ENCODE peak calls at places on chromosomes 13 and 19, in seven cellular contexts. B is GM12864; D is nephron progenitor cell; T is breast epithelium; N is gastrocnemius medialis; J is RWPE1; A is CD8-positive, alpha-beta T cell. Z is an unnamed sample.

GRCh38 chr19:39057615-39058014 is 25.3 kb upstream of the FBXO27 start:
- DNase-seq in J (no peak), B (no peak), N (no peak), A (no peak), D (no peak), T (no peak), Z (no peak)

GRCh38 chr13:74246398-74246975 is 112.3 kb upstream of the KLF12 start:
- DNase-seq in T (no peak), A (peak; percentile 18), B (no peak), D (no peak), N (no peak), J (no peak), Z (no peak)

GRCh38 chr13:25213716-25214115 is 41.6 kb upstream of the AMER2 start:
- DNase-seq in N (no peak), T (peak; percentile 18), D (no peak), J (peak; percentile 70), B (no peak), A (no peak), Z (no peak)

GRCh38 chr13:27006519-27007161 is 165.0 kb downstream of the USP12 start:
- DNase-seq in N (no peak), B (no peak), D (no peak), A (no peak), J (no peak), T (no peak), Z (no peak)

GRCh38 chr19:11279505-11280236 is 16.3 kb upstream of the TSPAN16 start:
- DNase-seq in N (no peak), D (no peak), A (peak; percentile 30), J (no peak), B (peak; percentile 43), T (no peak), Z (no peak)

GRCh38 chr13:89153941-89154340 is 1482.8 kb downstream of the SLITRK5 start:
- DNase-seq in B (no peak), N (no peak), T (no peak), A (no peak), J (no peak), D (no peak), Z (no peak)

GRCh38 chr13:92743992-92744391 is 482.6 kb upstream of the GPC6 start:
- DNase-seq in A (no peak), D (no peak), J (no peak), T (no peak), B (no peak), N (no peak), Z (no peak)

GRCh38 chr13:106418556-106418955 is 116.9 kb downstream of the EFNB2 start:
- DNase-seq in A (no peak), T (no peak), D (no peak), B (no peak), N (no peak), J (no peak), Z (no peak)

GRCh38 chr19:14012378-14012915 is 6.3 kb upstream of the RFX1 start:
- DNase-seq in D (no peak), J (no peak), B (no peak), A (no peak), N (no peak), T (no peak), Z (no peak)

GRCh38 chr13:44422755-44423643 is 49.4 kb downstream of the SERP2 start:
- DNase-seq in J (no peak), A (no peak), D (no peak), T (no peak), B (no peak), N (no peak), Z (no peak)

GRCh38 chr13:60511637-60512036 is 114.6 kb downstream of the TDRD3 start:
- DNase-seq in N (no peak), A (no peak), T (no peak), J (no peak), D (no peak), B (no peak), Z (no peak)

GRCh38 chr19:30061557-30062330 is 119.7 kb downstream of the URI1 start:
- DNase-seq in N (no peak), B (no peak), D (no peak), J (no peak), A (no peak), T (no peak), Z (no peak)

GRCh38 chr19:50992666-50993035 is 8.8 kb downstream of the KLK8 start:
- DNase-seq in A (no peak), T (peak; percentile 81), N (no peak), D (no peak), J (no peak), B (no peak), Z (no peak)

GRCh38 chr19:48992571-48993174 is 436 bp downstream of the GYS1 start:
- DNase-seq in B (no peak), D (no peak), T (no peak), N (no peak), A (no peak), J (no peak), Z (peak; percentile 25)

GRCh38 chr19:3236272-3236671 is 11.8 kb downstream of the CELF5 start:
- DNase-seq in J (no peak), B (no peak), T (no peak), N (no peak), D (no peak), A (no peak), Z (no peak)

GRCh38 chr19:55044771-55045716 is 7.0 kb upstream of the GP6 start:
- DNase-seq in T (no peak), N (no peak), J (no peak), D (no peak), B (no peak), A (no peak), Z (no peak)

DNA sequence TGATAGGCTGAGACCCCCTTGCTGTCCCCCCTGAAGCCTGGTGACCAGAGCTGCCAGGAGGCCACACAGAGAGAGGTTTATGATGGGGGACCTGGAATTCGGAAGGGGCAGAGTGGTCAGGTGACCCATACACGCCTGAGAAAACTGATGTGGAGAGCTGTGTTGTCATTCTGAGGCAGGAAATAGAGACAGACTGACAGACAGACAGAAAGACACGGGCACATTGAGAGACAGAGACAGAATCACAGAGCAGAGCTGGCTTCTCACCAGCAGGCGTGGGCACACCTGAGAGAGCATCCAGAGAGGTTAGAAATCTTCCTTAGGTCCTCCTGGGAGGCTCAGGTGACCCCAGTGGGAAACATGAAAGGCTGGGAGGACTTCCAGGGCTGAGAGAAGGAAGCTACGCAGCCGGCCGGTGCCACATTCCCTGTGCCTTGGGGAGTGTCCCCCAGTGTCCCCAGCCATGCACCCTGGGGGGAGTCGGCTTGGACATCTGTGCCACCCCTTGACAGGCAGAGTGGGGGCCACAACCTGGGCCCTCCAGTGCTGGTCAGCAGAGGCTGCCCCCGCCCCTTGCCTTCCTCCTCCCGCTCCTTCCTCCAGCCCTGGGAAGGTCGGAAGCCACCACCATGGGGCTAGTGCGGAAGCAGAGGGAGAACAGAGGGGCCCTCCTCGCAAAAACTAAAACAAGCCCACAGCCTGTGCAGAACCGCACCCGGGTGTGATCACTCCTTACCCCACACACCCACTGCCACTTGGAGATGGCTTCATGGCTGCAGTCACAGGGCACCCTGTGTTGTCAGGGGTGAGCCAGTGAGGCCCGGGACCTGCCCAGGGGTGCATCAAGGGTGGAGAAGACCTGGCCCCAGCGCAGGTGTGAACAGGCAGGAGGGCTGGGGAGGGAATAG is 2.2 kb downstream of the FFAR1 start:
- DNase-seq in N (no peak), J (no peak), B (no peak), D (no peak), T (no peak), A (no peak), Z (no peak)
- TF ChIP-seq CTCF in N (no peak), J (no peak), B (no peak), D (no peak), T (no peak), A (no peak), Z (no peak)

GRCh38 chr19:56199686-56200085 is 2.1 kb upstream of the ZSCAN5B start:
- DNase-seq in T (no peak), N (no peak), J (no peak), D (no peak), A (no peak), B (no peak), Z (no peak)
- TF ChIP-seq CTCF in T (no peak), N (no peak), J (no peak), D (no peak), A (no peak), B (no peak), Z (no peak)

GRCh38 chr19:42268142-42268703 is 829 bp upstream of the CIC start:
- DNase-seq in J (peak; percentile 96), A (peak; percentile 98), B (peak; percentile 98), T (peak; percentile 100), N (peak; percentile 100), D (peak; percentile 96), Z (peak; percentile 97)

GRCh38 chr19:42267644-42268141 is 1.4 kb upstream of the CIC start:
- DNase-seq in B (no peak), N (no peak), A (no peak), D (no peak), T (peak; percentile 36), J (no peak), Z (no peak)

GRCh38 chr19:42270346-42271044 is 1.4 kb downstream of the CIC start:
- DNase-seq in N (no peak), B (no peak), J (peak; percentile 59), D (no peak), T (peak; percentile 88), A (peak; percentile 67), Z (no peak)

GRCh38 chr19:42269518-42270345 is 680 bp downstream of the CIC start:
- DNase-seq in T (peak; percentile 58), B (no peak), A (no peak), J (no peak), N (no peak), D (no peak), Z (no peak)

DNA sequence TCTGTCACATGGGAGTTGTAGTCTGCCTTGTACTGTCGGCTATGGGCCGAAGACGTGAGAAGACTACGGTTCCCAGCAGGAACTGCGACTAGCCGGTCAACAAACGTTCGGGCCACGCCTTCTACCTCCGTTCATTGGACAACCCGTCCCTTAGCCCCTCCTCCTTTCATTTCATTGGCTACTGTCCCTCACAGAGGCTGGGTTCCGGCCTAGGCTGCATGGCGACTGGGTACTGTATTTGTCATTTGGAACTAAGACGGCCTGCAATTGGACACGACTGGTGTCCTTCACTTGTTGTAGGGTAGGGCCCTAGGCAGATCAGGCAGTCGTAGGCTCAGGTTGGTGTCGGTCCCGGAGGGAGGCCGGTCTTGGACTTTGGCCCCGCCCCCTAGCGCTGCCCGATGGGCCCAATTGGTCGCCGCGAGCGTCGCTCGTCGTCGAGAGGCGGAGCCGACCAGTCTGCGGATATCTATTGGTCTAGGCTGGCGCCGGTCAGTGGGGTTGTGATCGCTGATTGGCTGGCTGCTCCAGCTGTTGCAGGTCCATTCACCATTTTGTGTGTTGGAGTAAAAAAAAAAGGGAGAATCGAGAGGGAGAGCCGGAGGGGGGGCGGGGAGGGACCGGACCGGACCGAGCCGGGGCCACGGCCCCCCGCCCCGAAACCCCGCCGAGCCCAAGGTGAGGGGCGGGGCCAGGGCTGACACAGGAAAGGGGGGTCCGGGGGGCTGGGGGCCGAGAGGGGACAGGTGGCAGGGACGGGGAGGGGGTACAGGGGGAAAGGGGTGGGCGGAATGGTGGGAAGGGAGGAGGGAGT is at the start of gene CIC:
- DNase-seq in T (peak; percentile 100), D (peak; percentile 99), A (peak; percentile 99), N (peak; percentile 100), J (peak; percentile 96), B (peak; percentile 100), Z (peak; percentile 98)
- TF ChIP-seq CTCF in T (no peak), D (no peak), A (no peak), N (no peak), J (no peak), B (no peak), Z (no peak)

DNA sequence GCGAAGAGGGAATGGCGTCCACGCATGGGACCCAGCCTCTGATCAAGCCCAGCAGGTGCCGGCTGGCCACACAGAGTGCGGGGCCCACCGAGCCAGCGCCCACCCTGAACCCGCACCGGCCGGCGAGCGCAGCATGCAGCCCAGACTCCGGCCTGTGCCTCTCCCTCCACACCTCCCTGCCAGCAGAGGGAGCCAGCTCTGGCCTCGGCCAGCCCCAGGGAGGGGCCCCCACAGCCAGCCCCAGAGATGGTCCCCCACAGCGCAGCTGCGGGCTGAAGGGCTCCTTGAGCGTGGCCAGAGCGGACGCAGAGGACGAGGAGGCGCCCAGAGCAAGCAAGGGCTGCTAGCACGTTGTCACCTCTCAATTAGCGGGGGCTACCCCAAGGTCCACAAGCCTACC is 904.5 kb downstream of the SLITRK6 start:
- DNase-seq in A (no peak), N (no peak), J (no peak), D (no peak), T (no peak), B (no peak), Z (no peak)
- TF ChIP-seq CTCF in A (no peak), N (no peak), J (no peak), D (no peak), T (no peak), B (no peak), Z (no peak)